ENCODE peak calls at places on chromosomes 1 and 21, in six cellular contexts. F is transverse colon; B is coronary artery; D is psoas muscle; U is CD4-positive, alpha-beta memory T cell; Z is fibroblast of lung. O is an unnamed sample.

GRCh38 chr1:178931843-178932551 is 61.1 kb upstream of the ANGPTL1 start:
- DNase-seq in U (no peak), Z (peak), B (peak), F (peak), D (peak), O (peak)

GRCh38 chr1:84436907-84437667 is 38.8 kb downstream of the DNASE2B start:
- DNase-seq in U (no peak), F (no peak), Z (no peak), D (no peak), B (no peak), O (no peak)

GRCh38 chr1:96581786-96582185 is 139.8 kb upstream of the PTBP2 start:
- DNase-seq in Z (no peak), D (no peak), B (no peak), F (no peak), U (no peak), O (no peak)

GRCh38 chr1:93143136-93143535 is 37.1 kb downstream of the TMED5 start:
- DNase-seq in F (no peak), D (no peak), B (no peak), Z (no peak), U (no peak), O (no peak)

GRCh38 chr1:153260980-153261792 is 1.7 kb downstream of the LORICRIN start:
- DNase-seq in B (no peak), F (no peak), U (peak), Z (no peak), D (peak), O (peak)

GRCh38 chr1:156689960-156690672 is 12.9 kb upstream of the NES start:
- DNase-seq in U (no peak), D (no peak), B (no peak), F (no peak), Z (no peak), O (no peak)

GRCh38 chr1:30525980-30526651 is 197.3 kb downstream of the MATN1 start:
- DNase-seq in B (peak), U (no peak), F (no peak), D (peak), Z (peak), O (no peak)

GRCh38 chr1:206477110-206477509 is 6.8 kb downstream of the IKBKE start:
- DNase-seq in B (no peak), U (no peak), D (no peak), F (no peak), Z (no peak), O (no peak)

GRCh38 chr1:219555802-219556201 is 57.1 kb downstream of the ZC3H11B start:
- DNase-seq in Z (peak), D (no peak), U (no peak), B (no peak), F (no peak), O (no peak)

GRCh38 chr1:160797163-160797797 is 1.3 kb downstream of the LY9 start:
- DNase-seq in Z (no peak), D (no peak), B (no peak), U (no peak), F (no peak), O (no peak)

GRCh38 chr1:37403166-37403565 is 71.2 kb upstream of the ZC3H12A start:
- DNase-seq in Z (no peak), D (no peak), U (no peak), F (no peak), B (no peak), O (no peak)

GRCh38 chr1:230569201-230569600 is 73.1 kb upstream of the COG2 start:
- DNase-seq in D (no peak), F (no peak), B (no peak), U (no peak), Z (no peak), O (no peak)

GRCh38 chr1:15259608-15260007 is 12.6 kb downstream of the FHAD1 start:
- DNase-seq in F (no peak), U (no peak), B (no peak), D (no peak), Z (no peak), O (no peak)

GRCh38 chr1:105492941-105493340 is 1563.5 kb upstream of the PRMT6 start:
- DNase-seq in D (no peak), F (no peak), U (no peak), Z (no peak), B (no peak), O (no peak)

GRCh38 chr21:38503588-38503987 is 5.3 kb upstream of the ERG start:
- DNase-seq in U (no peak), Z (peak), D (no peak), B (no peak), F (no peak), O (no peak)

GRCh38 chr1:7045897-7046296 is 260.6 kb downstream of the CAMTA1 start:
- DNase-seq in U (no peak), D (no peak), B (no peak), F (no peak), Z (no peak), O (no peak)

GRCh38 chr1:98177751-98178150 is 256.9 kb upstream of the DPYD start:
- DNase-seq in B (no peak), Z (no peak), D (no peak), F (no peak), U (no peak), O (no peak)

GRCh38 chr1:6471086-6471841 is 5.3 kb upstream of the TNFRSF25 start:
- DNase-seq in F (peak), D (no peak), B (no peak), Z (no peak), U (peak), O (no peak)

GRCh38 chr1:39110325-39110851 is 84.2 kb downstream of the NDUFS5 start:
- DNase-seq in U (no peak), F (no peak), Z (peak), B (no peak), D (no peak), O (no peak)

GRCh38 chr1:1836119-1836518 is 54.8 kb downstream of the GNB1 start:
- DNase-seq in F (no peak), U (no peak), B (no peak), D (no peak), Z (no peak), O (no peak)

GRCh38 chr1:72357411-72357810 is 75.1 kb upstream of the NEGR1 start:
- DNase-seq in B (no peak), Z (peak), D (no peak), U (no peak), F (no peak), O (no peak)

GRCh38 chr1:91872560-91873081 is 13.3 kb downstream of the TGFBR3 start:
- DNase-seq in D (no peak), Z (peak), U (peak), B (no peak), F (no peak), O (no peak)

GRCh38 chr21:35102488-35103407 is 53.6 kb upstream of the RUNX1 start:
- DNase-seq in F (peak), D (peak), B (no peak), Z (peak), U (peak), O (no peak)

GRCh38 chr1:15130607-15131006 is 22.9 kb upstream of the TMEM51 start:
- DNase-seq in D (no peak), Z (no peak), U (no peak), B (no peak), F (no peak), O (no peak)

GRCh38 chr1:178938959-178939317 is 68.1 kb upstream of the ANGPTL1 start:
- DNase-seq in F (peak), D (peak), Z (peak), B (peak), U (no peak), O (peak)

GRCh38 chr1:5811419-5811818 is 180.8 kb downstream of the NPHP4 start:
- DNase-seq in U (no peak), F (no peak), B (no peak), D (no peak), Z (no peak), O (no peak)

GRCh38 chr1:41861509-41862410 is 57.0 kb downstream of the HIVEP3 start:
- DNase-seq in U (no peak), B (no peak), Z (no peak), F (no peak), D (no peak), O (no peak)

GRCh38 chr1:204568576-204569206 is 52.5 kb downstream of the MDM4 start:
- DNase-seq in D (no peak), Z (no peak), B (no peak), F (no peak), U (no peak), O (no peak)

GRCh38 chr1:184716158-184716557 is 38.5 kb downstream of the EDEM3 start:
- DNase-seq in D (no peak), B (no peak), U (no peak), Z (no peak), F (no peak), O (no peak)

GRCh38 chr1:19336543-19336942 is 24.4 kb downstream of the SLC66A1 start:
- DNase-seq in U (no peak), Z (no peak), F (no peak), B (no peak), D (no peak), O (no peak)

GRCh38 chr21:39673736-39674135 is 61.0 kb downstream of the B3GALT5 start:
- DNase-seq in B (no peak), D (no peak), U (no peak), F (no peak), Z (no peak), O (no peak)

GRCh38 chr1:26278303-26278702 is 1.6 kb upstream of the SH3BGRL3 start:
- DNase-seq in Z (peak), U (no peak), F (peak), D (peak), B (no peak), O (no peak)

GRCh38 chr1:78072216-78072615 is 26.4 kb downstream of the GIPC2 start:
- DNase-seq in U (no peak), D (no peak), B (no peak), Z (no peak), F (no peak), O (no peak)

GRCh38 chr21:44973598-44973997 is 33.8 kb downstream of the SLX9 start:
- DNase-seq in D (no peak), B (no peak), F (no peak), Z (no peak), U (no peak), O (no peak)

GRCh38 chr1:17094664-17095063 is 24.6 kb downstream of the PADI2 start:
- DNase-seq in U (no peak), D (no peak), Z (no peak), B (no peak), F (no peak), O (no peak)

GRCh38 chr1:18149113-18149641 is 41.6 kb downstream of the IGSF21 start:
- DNase-seq in F (no peak), B (no peak), D (no peak), Z (no peak), U (no peak), O (no peak)

GRCh38 chr1:2192031-2192995 is 2.3 kb downstream of the FAAP20 start:
- DNase-seq in U (no peak), F (no peak), Z (peak), B (no peak), D (no peak), O (peak)

GRCh38 chr1:43549921-43550597 is 19.4 kb downstream of the PTPRF start:
- DNase-seq in B (no peak), F (peak), U (no peak), D (no peak), Z (no peak), O (peak)
- H3K4me3 ChIP-seq in B (peak), F (no peak), U (no peak), D (peak), Z (no peak), O (peak)

GRCh38 chr1:233904979-233905415 is 521 bp downstream of the SLC35F3 start:
- DNase-seq in D (peak), B (no peak), U (no peak), F (no peak), Z (no peak), O (peak)
- H3K4me3 ChIP-seq in D (no peak), B (peak), U (no peak), F (no peak), Z (no peak), O (no peak)

DNA sequence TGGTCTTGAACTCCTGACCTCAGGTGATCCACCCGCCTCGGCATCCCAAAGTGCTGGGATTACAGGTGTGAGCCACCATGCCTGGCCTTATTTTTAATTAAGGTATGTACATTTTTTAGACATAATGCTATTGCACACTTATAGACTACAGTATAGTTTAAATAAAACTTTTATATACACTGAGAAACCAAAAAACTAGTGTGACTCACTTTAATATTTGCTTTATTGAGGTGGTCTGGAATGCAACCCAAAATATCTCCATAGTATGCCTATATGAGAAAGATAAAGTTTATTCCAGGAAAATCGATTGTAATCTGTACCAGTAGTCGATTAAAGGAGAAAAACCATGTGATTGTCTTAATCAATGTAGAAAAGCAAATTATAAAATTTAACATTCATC is 85.5 kb upstream of the ERRFI1 start:
- DNase-seq in Z (no peak), D (no peak), U (no peak), F (no peak), B (no peak), O (no peak)
- H3K4me3 ChIP-seq in Z (no peak), D (no peak), U (no peak), F (no peak), B (no peak), O (no peak)

GRCh38 chr1:201020647-201021332 is 2.7 kb downstream of the KIF21B start:
- DNase-seq in Z (no peak), F (no peak), B (no peak), U (no peak), D (no peak), O (no peak)
- H3K4me3 ChIP-seq in Z (no peak), F (no peak), B (no peak), U (peak), D (no peak), O (no peak)

GRCh38 chr21:37463083-37463780 is 96.7 kb downstream of the DYRK1A start:
- DNase-seq in D (no peak), B (no peak), U (peak), F (no peak), Z (peak), O (no peak)
- H3K4me3 ChIP-seq in D (peak), B (peak), U (no peak), F (no peak), Z (peak), O (no peak)